ENCODE peak calls at places on chromosomes 3 and 15, in eight cellular contexts. N is IMR-90, K is H1, V is A549, U is HepG2, D is K562, Q is GM12878, Z is SK-N-SH. H is an unnamed sample.

GRCh38 chr3:194482196-194482593 is 4.6 kb downstream of the ATP13A3 start:
- DNase-seq in N (no peak), K (no peak), V (no peak), U (no peak), D (no peak), Q (no peak), Z (no peak), H (no peak)

GRCh38 chr3:125157183-125157582 is 55.4 kb downstream of the SLC12A8 start:
- DNase-seq in N (no peak), K (no peak), V (no peak), U (no peak), D (no peak), Q (no peak), Z (no peak), H (no peak)

GRCh38 chr15:50767332-50767861 is 1.9 kb upstream of the SPPL2A start:
- DNase-seq in N (no peak), K (no peak), V (no peak), U (no peak), D (no peak), Q (no peak), Z (no peak), H (no peak)

GRCh38 chr3:126109146-126109859 is 25.4 kb upstream of the SLC41A3 start:
- DNase-seq in N (no peak), K (peak), V (no peak), U (no peak), D (no peak), Q (no peak), Z (no peak), H (no peak)

GRCh38 chr3:41175365-41175764 is 23.9 kb upstream of the CTNNB1 start:
- DNase-seq in N (no peak), K (no peak), V (no peak), U (no peak), D (no peak), Q (no peak), Z (no peak), H (no peak)

GRCh38 chr3:136787226-136787793 is 31.6 kb upstream of the SLC35G2 start:
- DNase-seq in N (peak), K (no peak), V (no peak), U (peak), D (peak), Q (no peak), Z (no peak), H (no peak)

GRCh38 chr15:41971893-41972340 is 440 bp downstream of the EHD4 start:
- DNase-seq in N (no peak), K (peak), V (peak), U (peak), D (peak), Q (no peak), Z (peak), H (peak)

GRCh38 chr15:73928971-73929627 is 2.8 kb downstream of the LOXL1 start:
- DNase-seq in N (no peak), K (no peak), V (no peak), U (no peak), D (no peak), Q (no peak), Z (no peak), H (no peak)

GRCh38 chr15:58222698-58223097 is 84.5 kb downstream of the AQP9 start:
- DNase-seq in N (peak), K (no peak), V (no peak), U (no peak), D (no peak), Q (no peak), Z (no peak), H (no peak)

GRCh38 chr3:101781166-101781565 is 2.2 kb downstream of the NXPE3 start:
- DNase-seq in N (no peak), K (no peak), V (no peak), U (no peak), D (no peak), Q (no peak), Z (no peak), H (no peak)

GRCh38 chr15:76058714-76059319 is 968 bp upstream of the TMEM266 start:
- DNase-seq in N (no peak), K (no peak), V (peak), U (peak), D (peak), Q (peak), Z (peak), H (peak)

GRCh38 chr3:106251160-106251892 is 382.5 kb upstream of the CBLB start:
- DNase-seq in N (no peak), K (no peak), V (no peak), U (no peak), D (no peak), Q (no peak), Z (no peak), H (no peak)

GRCh38 chr15:67396109-67396508 is 124.8 kb upstream of the C15orf61 start:
- DNase-seq in N (no peak), K (no peak), V (no peak), U (no peak), D (no peak), Q (no peak), Z (no peak), H (no peak)

GRCh38 chr3:179681492-179682263 is 28.8 kb downstream of the USP13 start:
- DNase-seq in N (peak), K (no peak), V (no peak), U (no peak), D (no peak), Q (no peak), Z (no peak), H (no peak)

GRCh38 chr15:94162946-94163345 is 68.4 kb upstream of the MCTP2 start:
- DNase-seq in N (no peak), K (no peak), V (no peak), U (no peak), D (no peak), Q (no peak), Z (no peak), H (no peak)

GRCh38 chr15:57565326-57565725 is 26.4 kb upstream of the MYZAP start:
- DNase-seq in N (peak), K (peak), V (no peak), U (no peak), D (no peak), Q (no peak), Z (no peak), H (peak)

GRCh38 chr3:40617084-40617483 is 92.3 kb downstream of the ZNF621 start:
- DNase-seq in N (no peak), K (peak), V (no peak), U (no peak), D (no peak), Q (no peak), Z (no peak), H (no peak)

GRCh38 chr15:81303241-81304225 is 20.4 kb downstream of the STARD5 start:
- DNase-seq in N (peak), K (peak), V (no peak), U (no peak), D (no peak), Q (no peak), Z (no peak), H (peak)

GRCh38 chr3:24495334-24495994 is 814 bp upstream of the THRB start:
- DNase-seq in N (no peak), K (no peak), V (peak), U (peak), D (peak), Q (no peak), Z (peak), H (peak)

GRCh38 chr3:23028294-23028693 is 174.8 kb upstream of the UBE2E2 start:
- DNase-seq in N (no peak), K (no peak), V (no peak), U (no peak), D (no peak), Q (no peak), Z (no peak), H (no peak)

GRCh38 chr15:98983333-98983732 is 24.3 kb downstream of the PGPEP1L start:
- DNase-seq in N (peak), K (peak), V (peak), U (no peak), D (peak), Q (no peak), Z (no peak), H (no peak)

GRCh38 chr15:56261854-56262509 is 18.3 kb upstream of the RFX7 start:
- DNase-seq in N (no peak), K (no peak), V (no peak), U (no peak), D (no peak), Q (no peak), Z (no peak), H (no peak)

GRCh38 chr15:37084602-37085001 is 15.7 kb downstream of the MEIS2 start:
- DNase-seq in N (no peak), K (no peak), V (no peak), U (no peak), D (no peak), Q (no peak), Z (no peak), H (no peak)

GRCh38 chr15:89442671-89443307 is 53.6 kb downstream of the RHCG start:
- DNase-seq in N (peak), K (peak), V (peak), U (peak), D (peak), Q (no peak), Z (peak), H (peak)

GRCh38 chr3:24981309-24981708 is 446.8 kb upstream of the RARB start:
- DNase-seq in N (no peak), K (no peak), V (no peak), U (no peak), D (no peak), Q (no peak), Z (no peak), H (no peak)

GRCh38 chr3:59424268-59425010 is 374.6 kb upstream of the CFAP20DC start:
- DNase-seq in N (peak), K (no peak), V (no peak), U (no peak), D (no peak), Q (no peak), Z (no peak), H (no peak)

GRCh38 chr15:90851114-90851513 is 17.3 kb upstream of the FURIN start:
- DNase-seq in N (peak), K (no peak), V (no peak), U (no peak), D (no peak), Q (no peak), Z (no peak), H (no peak)

GRCh38 chr3:87026246-87026645 is 35.3 kb upstream of the VGLL3 start:
- DNase-seq in N (no peak), K (no peak), V (no peak), U (no peak), D (no peak), Q (no peak), Z (no peak), H (no peak)

GRCh38 chr3:13282528-13282985 is 137.6 kb downstream of the NUP210 start:
- DNase-seq in N (no peak), K (peak), V (no peak), U (no peak), D (peak), Q (no peak), Z (peak), H (peak)

GRCh38 chr3:184156522-184156955 is 1.4 kb downstream of the DVL3 start:
- DNase-seq in N (peak), K (peak), V (no peak), U (peak), D (no peak), Q (no peak), Z (peak), H (peak)

GRCh38 chr15:68281008-68281407 is 3.5 kb downstream of the FEM1B start:
- DNase-seq in N (no peak), K (no peak), V (no peak), U (no peak), D (peak), Q (no peak), Z (no peak), H (no peak)

GRCh38 chr3:135100349-135100741 is 305.3 kb downstream of the EPHB1 start:
- DNase-seq in N (no peak), K (no peak), V (no peak), U (no peak), D (no peak), Q (no peak), Z (no peak), H (no peak)

GRCh38 chr3:149448331-149448831 is 26.1 kb upstream of the TM4SF4 start:
- DNase-seq in N (peak), K (no peak), V (no peak), U (no peak), D (no peak), Q (no peak), Z (no peak), H (no peak)

GRCh38 chr15:96331141-96331941 is 841 bp downstream of the NR2F2 start:
- DNase-seq in N (no peak), K (peak), V (no peak), U (no peak), D (peak), Q (no peak), Z (peak), H (peak)

GRCh38 chr3:171285287-171285686 is 174.9 kb downstream of the TNIK start:
- DNase-seq in N (no peak), K (no peak), V (no peak), U (no peak), D (no peak), Q (peak), Z (no peak), H (no peak)

GRCh38 chr3:12679468-12679867 is 15.6 kb upstream of the RAF1 start:
- DNase-seq in N (peak), K (no peak), V (peak), U (peak), D (no peak), Q (no peak), Z (peak), H (no peak)

GRCh38 chr15:81293728-81294500 is 30.0 kb downstream of the STARD5 start:
- DNase-seq in N (no peak), K (no peak), V (no peak), U (no peak), D (no peak), Q (peak), Z (peak), H (no peak)

GRCh38 chr3:17027344-17027743 is 142.6 kb downstream of the PLCL2 start:
- DNase-seq in N (no peak), K (no peak), V (no peak), U (no peak), D (no peak), Q (no peak), Z (no peak), H (no peak)

GRCh38 chr3:17021614-17022013 is 136.9 kb downstream of the PLCL2 start:
- DNase-seq in N (no peak), K (no peak), V (no peak), U (no peak), D (no peak), Q (no peak), Z (peak), H (no peak)

GRCh38 chr3:17028363-17028762 is 143.6 kb downstream of the PLCL2 start:
- DNase-seq in N (no peak), K (no peak), V (no peak), U (no peak), D (no peak), Q (no peak), Z (no peak), H (no peak)

GRCh38 chr3:17025594-17026139 is 140.9 kb downstream of the PLCL2 start:
- DNase-seq in N (no peak), K (no peak), V (no peak), U (no peak), D (no peak), Q (no peak), Z (no peak), H (no peak)

DNA sequence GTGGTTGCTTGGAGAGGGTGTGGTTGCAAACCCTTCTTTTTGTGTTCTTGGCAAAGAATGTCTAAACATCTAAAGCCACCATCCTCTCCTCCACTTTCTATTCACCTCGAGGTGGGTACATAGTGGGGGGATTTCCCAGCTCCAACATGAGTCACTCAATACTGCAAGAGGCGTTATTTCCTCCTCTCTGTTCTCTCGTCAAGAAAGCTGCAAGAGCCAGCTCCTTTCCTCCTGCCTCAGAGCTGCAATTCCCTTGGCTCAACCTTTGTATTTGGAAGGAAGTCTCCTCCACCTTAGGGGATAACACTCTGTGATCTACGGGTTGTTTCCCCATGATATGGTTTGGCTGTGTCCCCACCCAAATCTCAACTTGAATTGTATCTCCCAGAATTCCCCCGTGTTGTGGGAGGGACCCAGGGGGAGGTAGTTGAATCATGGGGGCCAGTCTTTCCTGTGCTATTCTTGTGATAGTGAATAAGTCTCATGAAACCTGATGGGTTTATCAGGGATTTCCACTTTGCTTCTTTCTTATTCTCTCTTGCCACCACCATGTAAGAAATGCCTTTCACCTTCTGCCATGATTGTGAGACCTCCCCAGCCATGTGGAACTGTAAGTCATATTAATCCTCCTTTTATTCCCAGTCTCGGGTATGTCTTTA is 138.4 kb downstream of the PLCL2 start:
- DNase-seq in N (peak), K (no peak), V (no peak), U (no peak), D (no peak), Q (peak), Z (no peak), H (no peak)
- TF ChIP-seq USF2 in N (no peak), K (no peak), V (no peak), U (no peak), D (no peak), Q (no peak), Z (no peak), H (no peak)

GRCh38 chr3:49903451-49904424 is at the start of gene MST1R:
- DNase-seq in N (no peak), K (peak), V (peak), U (peak), D (peak), Q (peak), Z (no peak), H (peak)

GRCh38 chr3:49902511-49903345 is 945 bp downstream of the MST1R start:
- DNase-seq in N (no peak), K (no peak), V (no peak), U (no peak), D (no peak), Q (no peak), Z (no peak), H (no peak)

GRCh38 chr3:49910409-49911123 is 6.9 kb upstream of the MST1R start:
- DNase-seq in N (no peak), K (no peak), V (no peak), U (no peak), D (no peak), Q (no peak), Z (peak), H (peak)

GRCh38 chr3:49908378-49909199 is 4.9 kb upstream of the MST1R start:
- DNase-seq in N (no peak), K (no peak), V (no peak), U (no peak), D (peak), Q (no peak), Z (no peak), H (no peak)

DNA sequence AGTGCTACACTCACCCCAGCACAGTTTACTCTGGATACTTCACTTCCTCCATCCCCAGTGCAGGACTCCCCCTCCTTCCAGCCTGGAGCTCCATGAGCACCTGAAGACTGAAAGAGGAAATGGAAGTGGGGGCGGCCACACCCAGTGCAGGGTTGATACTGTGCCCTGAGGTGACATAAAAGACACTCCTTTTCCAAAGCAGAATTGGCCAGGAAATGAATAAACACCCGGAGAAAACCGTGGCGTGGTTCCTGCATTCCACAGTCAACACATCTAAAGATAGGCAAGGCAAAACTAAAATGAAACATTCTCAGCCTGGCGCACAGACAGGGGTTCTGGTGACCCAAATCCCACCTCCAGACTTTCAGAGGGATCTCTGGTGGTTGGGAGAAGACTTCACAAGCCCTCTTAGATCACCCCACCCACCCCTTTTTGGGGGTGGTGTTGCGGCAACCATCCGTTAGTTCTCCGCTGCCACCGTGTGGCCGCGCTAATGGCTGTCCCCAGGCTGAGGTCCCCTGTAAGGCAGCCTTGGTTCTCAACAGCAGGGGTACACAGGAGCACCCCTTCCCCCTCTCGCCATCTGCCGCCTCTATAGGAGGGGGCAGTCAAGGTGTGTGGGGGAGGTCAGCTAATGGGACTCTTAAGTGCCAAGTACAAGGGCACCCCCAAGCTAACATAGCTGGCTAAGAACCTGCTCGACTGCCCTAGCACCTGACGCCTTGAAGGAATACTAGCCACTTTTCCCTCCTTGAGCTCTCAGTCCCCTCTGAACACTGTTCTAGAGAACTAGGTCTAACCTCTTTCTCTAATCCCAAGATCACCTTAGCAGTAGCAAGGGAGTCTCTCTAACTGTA is 2.6 kb upstream of the MST1R start:
- DNase-seq in N (peak), K (peak), V (peak), U (peak), D (peak), Q (no peak), Z (peak), H (peak)
- TF ChIP-seq USF2 in N (no peak), K (no peak), V (no peak), U (no peak), D (no peak), Q (no peak), Z (no peak), H (no peak)

DNA sequence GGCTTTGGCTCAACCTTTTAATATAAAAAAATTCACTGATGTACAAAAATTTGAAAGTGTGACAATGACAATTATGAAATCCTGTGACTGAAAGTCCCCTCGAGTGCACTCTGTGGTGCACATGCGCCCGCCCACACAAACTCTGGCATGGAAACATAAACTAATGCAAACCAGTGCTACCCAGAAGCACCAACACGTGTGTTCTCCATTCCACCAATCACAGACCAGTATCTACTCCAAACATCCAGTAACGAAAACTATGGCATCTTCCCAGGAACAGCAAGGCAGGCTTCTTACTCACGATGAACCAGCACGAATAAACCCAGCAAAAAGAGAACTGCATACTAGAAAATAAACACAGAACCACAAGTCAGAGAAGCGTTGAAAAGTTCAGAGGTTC is 11.7 kb upstream of the NMB start:
- DNase-seq in N (peak), K (peak), V (no peak), U (no peak), D (no peak), Q (no peak), Z (no peak), H (no peak)
- TF ChIP-seq USF2 in N (no peak), K (no peak), V (no peak), U (no peak), D (no peak), Q (no peak), Z (no peak), H (no peak)

GRCh38 chr3:188646592-188646991 is 492.6 kb downstream of the LPP start:
- DNase-seq in N (peak), K (no peak), V (no peak), U (no peak), D (no peak), Q (no peak), Z (no peak), H (no peak)

GRCh38 chr3:188643736-188644135 is 489.8 kb downstream of the LPP start:
- DNase-seq in N (no peak), K (no peak), V (no peak), U (no peak), D (no peak), Q (no peak), Z (no peak), H (no peak)

GRCh38 chr3:188647237-188647636 is 493.3 kb downstream of the LPP start:
- DNase-seq in N (no peak), K (no peak), V (no peak), U (peak), D (no peak), Q (no peak), Z (no peak), H (no peak)

DNA sequence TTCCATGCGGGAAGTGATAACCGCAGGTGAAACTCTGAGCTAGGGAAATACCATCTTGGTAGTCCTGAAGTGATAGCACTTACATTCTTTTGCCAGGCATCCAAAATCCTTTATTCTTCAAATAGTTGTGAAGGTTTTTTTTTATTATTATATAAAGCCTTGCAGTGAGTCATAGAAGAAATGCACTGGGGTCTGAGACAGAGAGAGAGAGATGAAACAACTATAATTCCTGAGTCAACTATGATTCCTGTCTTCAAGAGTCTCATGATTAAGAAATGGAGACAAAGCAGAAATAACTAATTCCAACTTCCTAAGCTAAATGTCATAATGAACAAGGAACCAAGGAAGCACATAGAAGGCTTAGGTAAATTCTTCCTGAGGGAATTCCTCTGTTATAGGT is 495.6 kb downstream of the LPP start:
- DNase-seq in N (peak), K (no peak), V (no peak), U (no peak), D (no peak), Q (no peak), Z (no peak), H (no peak)
- TF ChIP-seq USF2 in N (no peak), K (no peak), V (no peak), U (no peak), D (no peak), Q (no peak), Z (no peak), H (no peak)